ENCODE peak calls at places on chromosomes 6 and 20, in nine cellular contexts. One of them, this sample, is unnamed.

GRCh38 chr6:144365176-144365710 is 80.1 kb downstream of the UTRN start:
- DNase-seq in CD4-positive, alpha-beta T cell: no peak
- DNase-seq in aorta: no peak
- DNase-seq in GM06990: no peak
- DNase-seq in NCI-H1694: no peak
- DNase-seq in foreskin fibroblast: no peak
- DNase-seq in stimulated activated CD8-positive, alpha-beta memory T cell treated with anti-CD3 and anti-CD28 coated beads, Interleukin-7, amount 100 ng/mL, for 1 hour: no peak
- DNase-seq in PC-9: no peak
- DNase-seq in T1000: no peak
- DNase-seq in this sample: no peak

GRCh38 chr6:73665686-73666319 is 12.0 kb upstream of the SLC17A5 start:
- DNase-seq in CD4-positive, alpha-beta T cell: no peak
- DNase-seq in aorta: no peak
- DNase-seq in GM06990: peak; percentile 28
- DNase-seq in NCI-H1694: no peak
- DNase-seq in foreskin fibroblast: peak; percentile 43
- DNase-seq in stimulated activated CD8-positive, alpha-beta memory T cell treated with anti-CD3 and anti-CD28 coated beads, Interleukin-7, amount 100 ng/mL, for 1 hour: no peak
- DNase-seq in PC-9: peak; percentile 80
- DNase-seq in T1000: no peak
- DNase-seq in this sample: no peak

GRCh38 chr6:152124432-152125074 is 317.1 kb downstream of the ESR1 start:
- DNase-seq in CD4-positive, alpha-beta T cell: no peak
- DNase-seq in aorta: no peak
- DNase-seq in GM06990: no peak
- DNase-seq in NCI-H1694: peak; percentile 2
- DNase-seq in foreskin fibroblast: peak; percentile 81
- DNase-seq in stimulated activated CD8-positive, alpha-beta memory T cell treated with anti-CD3 and anti-CD28 coated beads, Interleukin-7, amount 100 ng/mL, for 1 hour: no peak
- DNase-seq in PC-9: peak; percentile 47
- DNase-seq in T1000: no peak
- DNase-seq in this sample: no peak

GRCh38 chr20:48773837-48774418 is 53.9 kb downstream of the PREX1 start:
- DNase-seq in CD4-positive, alpha-beta T cell: no peak
- DNase-seq in aorta: peak; percentile 80
- DNase-seq in GM06990: no peak
- DNase-seq in NCI-H1694: no peak
- DNase-seq in foreskin fibroblast: peak; percentile 40
- DNase-seq in stimulated activated CD8-positive, alpha-beta memory T cell treated with anti-CD3 and anti-CD28 coated beads, Interleukin-7, amount 100 ng/mL, for 1 hour: no peak
- DNase-seq in PC-9: no peak
- DNase-seq in T1000: no peak
- DNase-seq in this sample: no peak

GRCh38 chr20:62045529-62046277 is 20.0 kb downstream of the TAF4 start:
- DNase-seq in CD4-positive, alpha-beta T cell: no peak
- DNase-seq in aorta: no peak
- DNase-seq in GM06990: no peak
- DNase-seq in NCI-H1694: no peak
- DNase-seq in foreskin fibroblast: peak; percentile 29
- DNase-seq in stimulated activated CD8-positive, alpha-beta memory T cell treated with anti-CD3 and anti-CD28 coated beads, Interleukin-7, amount 100 ng/mL, for 1 hour: no peak
- DNase-seq in PC-9: no peak
- DNase-seq in T1000: no peak
- DNase-seq in this sample: no peak

GRCh38 chr20:37518606-37519507 is 2.2 kb upstream of the NNAT start:
- DNase-seq in CD4-positive, alpha-beta T cell: no peak
- DNase-seq in aorta: no peak
- DNase-seq in GM06990: no peak
- DNase-seq in NCI-H1694: no peak
- DNase-seq in foreskin fibroblast: no peak
- DNase-seq in stimulated activated CD8-positive, alpha-beta memory T cell treated with anti-CD3 and anti-CD28 coated beads, Interleukin-7, amount 100 ng/mL, for 1 hour: no peak
- DNase-seq in PC-9: no peak
- DNase-seq in T1000: no peak
- DNase-seq in this sample: no peak

GRCh38 chr6:122799916-122800701 is 11.1 kb downstream of the SMPDL3A start:
- DNase-seq in CD4-positive, alpha-beta T cell: no peak
- DNase-seq in aorta: no peak
- DNase-seq in GM06990: no peak
- DNase-seq in NCI-H1694: no peak
- DNase-seq in foreskin fibroblast: peak; percentile 69
- DNase-seq in stimulated activated CD8-positive, alpha-beta memory T cell treated with anti-CD3 and anti-CD28 coated beads, Interleukin-7, amount 100 ng/mL, for 1 hour: no peak
- DNase-seq in PC-9: peak; percentile 55
- DNase-seq in T1000: no peak
- DNase-seq in this sample: no peak

GRCh38 chr20:1301031-1301529 is 27.9 kb downstream of the SDCBP2 start:
- DNase-seq in CD4-positive, alpha-beta T cell: peak; percentile 48
- DNase-seq in aorta: no peak
- DNase-seq in GM06990: no peak
- DNase-seq in NCI-H1694: no peak
- DNase-seq in foreskin fibroblast: peak; percentile 70
- DNase-seq in stimulated activated CD8-positive, alpha-beta memory T cell treated with anti-CD3 and anti-CD28 coated beads, Interleukin-7, amount 100 ng/mL, for 1 hour: peak; percentile 32
- DNase-seq in PC-9: peak; percentile 74
- DNase-seq in T1000: no peak
- DNase-seq in this sample: peak; percentile 54

GRCh38 chr6:10309826-10310405 is 105.0 kb downstream of the TFAP2A start:
- DNase-seq in CD4-positive, alpha-beta T cell: no peak
- DNase-seq in aorta: no peak
- DNase-seq in GM06990: no peak
- DNase-seq in NCI-H1694: no peak
- DNase-seq in foreskin fibroblast: no peak
- DNase-seq in stimulated activated CD8-positive, alpha-beta memory T cell treated with anti-CD3 and anti-CD28 coated beads, Interleukin-7, amount 100 ng/mL, for 1 hour: no peak
- DNase-seq in PC-9: no peak
- DNase-seq in T1000: no peak
- DNase-seq in this sample: no peak

GRCh38 chr20:62892348-62893304 is 31.0 kb upstream of the TCFL5 start:
- DNase-seq in CD4-positive, alpha-beta T cell: no peak
- DNase-seq in aorta: no peak
- DNase-seq in GM06990: no peak
- DNase-seq in NCI-H1694: no peak
- DNase-seq in foreskin fibroblast: no peak
- DNase-seq in stimulated activated CD8-positive, alpha-beta memory T cell treated with anti-CD3 and anti-CD28 coated beads, Interleukin-7, amount 100 ng/mL, for 1 hour: no peak
- DNase-seq in PC-9: no peak
- DNase-seq in T1000: no peak
- DNase-seq in this sample: no peak

GRCh38 chr6:139635401-139636130 is 261.1 kb upstream of the CITED2 start:
- DNase-seq in CD4-positive, alpha-beta T cell: no peak
- DNase-seq in aorta: no peak
- DNase-seq in GM06990: no peak
- DNase-seq in NCI-H1694: no peak
- DNase-seq in foreskin fibroblast: no peak
- DNase-seq in stimulated activated CD8-positive, alpha-beta memory T cell treated with anti-CD3 and anti-CD28 coated beads, Interleukin-7, amount 100 ng/mL, for 1 hour: no peak
- DNase-seq in PC-9: no peak
- DNase-seq in T1000: no peak
- DNase-seq in this sample: no peak

GRCh38 chr6:3506195-3506594 is 49.3 kb upstream of the SLC22A23 start:
- DNase-seq in CD4-positive, alpha-beta T cell: no peak
- DNase-seq in aorta: no peak
- DNase-seq in GM06990: no peak
- DNase-seq in NCI-H1694: no peak
- DNase-seq in foreskin fibroblast: no peak
- DNase-seq in stimulated activated CD8-positive, alpha-beta memory T cell treated with anti-CD3 and anti-CD28 coated beads, Interleukin-7, amount 100 ng/mL, for 1 hour: no peak
- DNase-seq in PC-9: no peak
- DNase-seq in T1000: no peak
- DNase-seq in this sample: no peak